ENCODE peak calls at places on chromosomes 12 and 14, in eight cellular contexts. P, X, K, U, Y, T, Z and G are unnamed samples.

GRCh38 chr14:104687601-104688504 is 1.6 kb upstream of the INF2 start:
- DNase-seq in Z (peak; percentile 97), U (no peak), K (peak; percentile 98), T (peak; percentile 58), X (peak; percentile 62), Y (peak; percentile 94), P (no peak), G (no peak)

GRCh38 chr14:45085004-45085403 is 1.1 kb downstream of the PRPF39 start:
- DNase-seq in U (no peak), P (no peak), K (no peak), Z (no peak), X (no peak), Y (no peak), T (no peak), G (no peak)

GRCh38 chr14:100654814-100655795 is 67.9 kb upstream of the BEGAIN start:
- DNase-seq in Y (peak; percentile 71), U (no peak), Z (peak; percentile 90), P (peak; percentile 33), T (no peak), X (no peak), K (peak; percentile 68), G (no peak)

GRCh38 chr14:96631621-96632362 is 129.6 kb downstream of the PAPOLA start:
- DNase-seq in Y (no peak), K (no peak), T (no peak), Z (no peak), P (no peak), X (no peak), U (peak; percentile 45), G (no peak)

GRCh38 chr12:56596815-56597214 is 33.3 kb downstream of the BAZ2A start:
- DNase-seq in Z (no peak), U (no peak), K (no peak), Y (no peak), P (no peak), X (no peak), T (no peak), G (no peak)

GRCh38 chr14:90536511-90537191 is 139.8 kb downstream of the CALM1 start:
- DNase-seq in Z (no peak), P (no peak), T (no peak), X (no peak), Y (no peak), K (no peak), U (no peak), G (no peak)

GRCh38 chr14:97120204-97121120 is 323.3 kb downstream of the VRK1 start:
- DNase-seq in T (no peak), X (no peak), Y (no peak), Z (no peak), K (no peak), P (peak; percentile 10), U (no peak), G (no peak)

GRCh38 chr12:82650627-82651337 is 35.9 kb upstream of the TMTC2 start:
- DNase-seq in K (no peak), P (peak; percentile 20), Y (no peak), T (no peak), Z (peak; percentile 40), X (peak; percentile 99), U (no peak), G (peak; percentile 30)

GRCh38 chr12:77152623-77153193 is 87.3 kb upstream of the E2F7 start:
- DNase-seq in T (no peak), Y (no peak), X (peak; percentile 22), K (no peak), Z (no peak), U (no peak), P (no peak), G (no peak)

GRCh38 chr14:52706286-52706685 is 714 bp upstream of the PSMC6 start:
- DNase-seq in P (no peak), U (no peak), T (no peak), X (no peak), Y (no peak), Z (no peak), K (no peak), G (no peak)

GRCh38 chr14:92529895-92530294 is 16.3 kb downstream of the RIN3 start:
- DNase-seq in Y (no peak), K (no peak), T (no peak), U (no peak), X (no peak), P (no peak), Z (no peak), G (no peak)

GRCh38 chr12:127393460-127393859 is 873.5 kb upstream of the TMEM132C start:
- DNase-seq in U (no peak), X (no peak), Y (no peak), T (no peak), K (no peak), P (no peak), Z (no peak), G (no peak)

GRCh38 chr12:14629832-14630688 is 62.4 kb upstream of the PLBD1 start:
- DNase-seq in Y (peak; percentile 82), U (peak; percentile 73), T (peak; percentile 75), K (peak; percentile 78), X (peak; percentile 67), P (no peak), Z (peak; percentile 63), G (peak; percentile 40)

GRCh38 chr14:56150645-56151345 is 32.6 kb downstream of the PELI2 start:
- DNase-seq in Y (no peak), T (no peak), X (no peak), K (no peak), Z (no peak), U (no peak), P (no peak), G (no peak)

GRCh38 chr14:35112641-35113040 is 9.1 kb downstream of the PPP2R3C start:
- DNase-seq in U (no peak), Z (no peak), P (no peak), X (no peak), K (no peak), Y (no peak), T (no peak), G (no peak)

GRCh38 chr12:88579572-88579940 is 715 bp downstream of the KITLG start:
- DNase-seq in Z (peak; percentile 51), T (peak; percentile 44), K (peak; percentile 61), P (peak; percentile 6), U (no peak), Y (peak; percentile 53), X (no peak), G (no peak)

GRCh38 chr12:125330645-125331341 is 265.6 kb downstream of the AACS start:
- DNase-seq in Z (peak; percentile 80), P (peak; percentile 45), T (no peak), X (peak; percentile 8), Y (peak; percentile 63), U (peak; percentile 88), K (peak; percentile 56), G (no peak)

DNA sequence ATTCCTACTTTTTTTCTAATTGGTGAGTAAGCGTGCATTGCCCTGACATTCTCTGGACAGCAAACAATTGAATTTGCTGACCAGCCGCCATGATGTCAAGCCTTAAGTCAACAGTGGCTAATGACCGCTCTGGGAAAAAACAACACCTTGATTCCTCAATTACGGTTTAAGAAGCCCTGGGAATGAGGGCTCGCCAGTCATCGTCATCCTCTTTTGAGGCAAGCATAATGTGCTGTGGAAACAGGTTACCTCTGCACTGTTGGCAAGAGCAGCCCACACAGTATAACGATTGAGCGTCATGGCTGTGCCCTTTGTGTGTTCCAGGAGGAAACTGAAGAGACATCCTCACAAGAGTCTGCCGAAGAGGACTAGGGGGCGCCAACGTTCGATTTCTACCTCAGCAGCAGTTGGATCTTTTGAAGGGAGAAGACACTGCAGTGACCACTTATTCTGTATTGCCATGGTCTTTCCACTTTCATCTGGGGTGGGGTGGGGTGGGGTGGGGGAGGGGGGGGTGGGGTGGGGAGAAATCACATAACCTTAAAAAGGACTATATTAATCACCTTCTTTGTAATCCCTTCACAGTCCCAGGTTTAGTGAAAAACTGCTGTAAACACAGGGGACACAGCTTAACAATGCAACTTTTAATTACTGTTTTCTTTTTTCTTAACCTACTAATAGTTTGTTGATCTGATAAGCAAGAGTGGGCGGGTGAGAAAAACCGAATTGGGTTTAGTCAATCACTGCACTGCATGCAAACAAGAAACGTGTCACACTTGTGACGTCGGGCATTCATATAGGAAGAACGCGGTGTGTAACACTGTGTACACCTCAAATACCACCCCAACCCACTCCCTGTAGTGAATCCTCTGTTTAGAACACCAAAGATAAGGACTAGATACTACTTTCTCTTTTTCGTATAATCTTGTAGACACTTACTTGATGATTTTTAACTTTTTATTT is 138.9 kb downstream of the HMGA2 start:
- DNase-seq in P (no peak), U (no peak), Y (no peak), T (no peak), Z (no peak), K (no peak), X (peak; percentile 57), G (no peak)
- TF ChIP-seq CTCF in P (peak; percentile 41), U (peak; percentile 36), Y (no peak), T (no peak), Z (peak; percentile 21), K (no peak), X (peak; percentile 39), G (peak; percentile 49)

DNA sequence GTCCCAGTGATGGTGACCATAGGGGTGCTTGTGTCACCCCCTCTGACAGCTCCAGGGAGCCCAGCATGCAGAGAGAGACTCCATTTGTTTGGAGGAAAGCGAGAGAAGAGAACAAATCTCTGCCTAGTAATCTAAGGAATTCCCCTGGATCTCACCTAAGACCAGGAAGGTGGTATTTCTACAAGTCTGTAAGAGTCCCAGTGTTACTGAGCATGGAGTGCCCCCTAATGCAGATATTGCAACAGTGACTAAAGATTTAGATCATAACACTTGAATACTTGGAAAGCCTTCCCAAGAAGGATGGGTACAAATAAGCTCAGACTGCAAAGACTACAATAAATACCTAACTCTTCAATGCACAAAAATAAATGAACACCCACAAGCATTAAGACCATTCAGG is 360.4 kb upstream of the GARIN6 start:
- DNase-seq in Z (no peak), Y (no peak), U (no peak), X (no peak), K (no peak), P (no peak), T (no peak), G (no peak)
- TF ChIP-seq CTCF in Z (no peak), Y (no peak), U (no peak), X (no peak), K (no peak), P (no peak), T (no peak), G (no peak)

GRCh38 chr12:129372876-129373275 is 519.6 kb downstream of the GLT1D1 start:
- DNase-seq in P (no peak), Z (no peak), Y (no peak), U (no peak), X (no peak), T (no peak), K (no peak), G (no peak)
- TF ChIP-seq CTCF in P (no peak), Z (no peak), Y (no peak), U (no peak), X (no peak), T (no peak), K (no peak), G (no peak)

DNA sequence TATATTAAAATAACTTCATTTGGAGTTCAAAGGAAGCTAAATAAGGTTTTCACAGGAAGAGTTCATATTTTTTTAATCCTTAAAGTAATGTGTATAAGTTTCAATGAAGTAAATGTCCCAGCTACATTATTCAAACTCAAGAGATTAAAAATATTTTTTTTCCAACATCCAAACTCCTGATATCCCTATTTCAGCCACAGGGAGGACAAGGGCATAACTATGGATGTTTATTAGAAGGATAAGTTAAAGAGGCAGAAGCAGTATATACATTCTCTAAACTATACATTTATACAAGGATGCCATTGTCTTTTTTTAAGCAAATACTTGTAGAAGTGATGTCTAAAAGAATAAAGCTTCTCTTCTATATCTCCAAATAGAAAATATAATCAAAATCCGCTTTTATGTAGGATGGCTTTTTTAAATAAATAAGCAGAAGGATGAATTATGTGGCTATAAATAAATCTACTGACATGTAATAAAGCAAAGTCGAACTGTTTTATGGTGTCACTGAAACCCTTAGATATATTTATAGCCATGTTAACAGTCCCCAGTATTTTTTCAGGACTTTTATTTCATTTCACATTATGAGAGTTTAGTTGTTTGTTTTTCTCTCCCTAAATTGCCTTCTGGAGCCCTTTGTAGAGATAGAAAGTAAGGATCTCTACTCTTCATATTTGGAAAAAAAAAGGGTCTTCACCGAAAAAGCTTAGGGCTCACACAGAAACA is 936.5 kb downstream of the DIO2 start:
- DNase-seq in U (no peak), X (no peak), Y (no peak), P (no peak), T (no peak), Z (no peak), K (no peak), G (no peak)
- TF ChIP-seq CTCF in U (peak; percentile 60), X (no peak), Y (no peak), P (no peak), T (no peak), Z (no peak), K (no peak), G (no peak)